ENCODE peak calls at places on chromosome 14, in four cellular contexts. A is omental fat pad, T is sigmoid colon, O is nephron progenitor cell. S is an unnamed sample.

GRCh38 chr14:55926007-55926406 is 192.2 kb upstream of the PELI2 start:
- DNase-seq in A (no peak), T (no peak), O (no peak), S (no peak)

GRCh38 chr14:105069887-105070759 is 4.9 kb upstream of the GPR132 start:
- DNase-seq in A (no peak), T (peak; percentile 74), O (no peak), S (no peak)

GRCh38 chr14:71474291-71474690 is 457.9 kb upstream of the RGS6 start:
- DNase-seq in A (no peak), T (no peak), O (no peak), S (no peak)

GRCh38 chr14:100898465-100898864 is 5.1 kb downstream of the RTL1 start:
- DNase-seq in A (no peak), T (peak; percentile 44), O (no peak), S (no peak)

GRCh38 chr14:76169776-76170175 is 18.1 kb downstream of the GPATCH2L start:
- DNase-seq in A (no peak), T (no peak), O (no peak), S (no peak)

GRCh38 chr14:71344506-71344905 is 437.2 kb downstream of the PCNX1 start:
- DNase-seq in A (no peak), T (no peak), O (no peak), S (no peak)

GRCh38 chr14:61102549-61103466 is 121.8 kb downstream of the SLC38A6 start:
- DNase-seq in A (no peak), T (no peak), O (no peak), S (no peak)

GRCh38 chr14:29282169-29282568 is 515.6 kb downstream of the FOXG1 start:
- DNase-seq in A (no peak), T (no peak), O (no peak), S (no peak)

GRCh38 chr14:64766430-64767151 is 62.4 kb downstream of the PLEKHG3 start:
- DNase-seq in A (no peak), T (peak; percentile 63), O (no peak), S (no peak)

GRCh38 chr14:104746071-104746545 is 6.8 kb upstream of the SIVA1 start:
- DNase-seq in A (no peak), T (no peak), O (no peak), S (no peak)

GRCh38 chr14:100072783-100073346 is 7.6 kb downstream of the EVL start:
- DNase-seq in A (no peak), T (no peak), O (no peak), S (no peak)

GRCh38 chr14:91873476-91874265 is 6.3 kb upstream of the TC2N start:
- DNase-seq in A (no peak), T (no peak), O (no peak), S (no peak)

GRCh38 chr14:50397461-50398196 is 948 bp upstream of the CDKL1 start:
- DNase-seq in A (no peak), T (no peak), O (no peak), S (no peak)